ENCODE peak calls at places on chromosomes 5 and 9, in eight cellular contexts. One of them, this sample, is unnamed.

GRCh38 chr9:105842023-105842644 is 147.8 kb downstream of the TMEM38B start:
- DNase-seq in GM23248: peak; percentile 54
- DNase-seq in gastrocnemius medialis: no peak
- DNase-seq in effector memory CD4-positive, alpha-beta T cell: no peak
- DNase-seq in CD8-positive, alpha-beta T cell: no peak
- DNase-seq in CD8-positive, alpha-beta memory T cell: peak; percentile 23
- DNase-seq in iPS DF 6.9: no peak
- DNase-seq in thyroid gland: no peak
- DNase-seq in this sample: no peak

GRCh38 chr5:163861670-163862069 is 356.3 kb downstream of the MAT2B start:
- DNase-seq in GM23248: no peak
- DNase-seq in gastrocnemius medialis: no peak
- DNase-seq in effector memory CD4-positive, alpha-beta T cell: no peak
- DNase-seq in CD8-positive, alpha-beta T cell: no peak
- DNase-seq in CD8-positive, alpha-beta memory T cell: no peak
- DNase-seq in iPS DF 6.9: no peak
- DNase-seq in thyroid gland: no peak
- DNase-seq in this sample: no peak

GRCh38 chr5:143453722-143454121 is 50.2 kb upstream of the NR3C1 start:
- DNase-seq in GM23248: no peak
- DNase-seq in gastrocnemius medialis: no peak
- DNase-seq in effector memory CD4-positive, alpha-beta T cell: no peak
- DNase-seq in CD8-positive, alpha-beta T cell: no peak
- DNase-seq in CD8-positive, alpha-beta memory T cell: no peak
- DNase-seq in iPS DF 6.9: no peak
- DNase-seq in thyroid gland: no peak
- DNase-seq in this sample: no peak

GRCh38 chr9:19998153-19998552 is 209.3 kb upstream of the SLC24A2 start:
- DNase-seq in GM23248: peak; percentile 28
- DNase-seq in gastrocnemius medialis: no peak
- DNase-seq in effector memory CD4-positive, alpha-beta T cell: no peak
- DNase-seq in CD8-positive, alpha-beta T cell: no peak
- DNase-seq in CD8-positive, alpha-beta memory T cell: no peak
- DNase-seq in iPS DF 6.9: no peak
- DNase-seq in thyroid gland: no peak
- DNase-seq in this sample: no peak

GRCh38 chr9:35935755-35936509 is 22.0 kb downstream of the OR2S2 start:
- DNase-seq in GM23248: peak; percentile 66
- DNase-seq in gastrocnemius medialis: no peak
- DNase-seq in effector memory CD4-positive, alpha-beta T cell: no peak
- DNase-seq in CD8-positive, alpha-beta T cell: no peak
- DNase-seq in CD8-positive, alpha-beta memory T cell: no peak
- DNase-seq in iPS DF 6.9: no peak
- DNase-seq in thyroid gland: no peak
- DNase-seq in this sample: no peak

GRCh38 chr5:52374286-52374685 is 413.4 kb upstream of the ITGA1 start:
- DNase-seq in GM23248: no peak
- DNase-seq in gastrocnemius medialis: no peak
- DNase-seq in effector memory CD4-positive, alpha-beta T cell: no peak
- DNase-seq in CD8-positive, alpha-beta T cell: no peak
- DNase-seq in CD8-positive, alpha-beta memory T cell: no peak
- DNase-seq in iPS DF 6.9: no peak
- DNase-seq in thyroid gland: no peak
- DNase-seq in this sample: no peak

GRCh38 chr5:36459191-36460135 is 146.9 kb upstream of the SLC1A3 start:
- DNase-seq in GM23248: no peak
- DNase-seq in gastrocnemius medialis: no peak
- DNase-seq in effector memory CD4-positive, alpha-beta T cell: no peak
- DNase-seq in CD8-positive, alpha-beta T cell: no peak
- DNase-seq in CD8-positive, alpha-beta memory T cell: no peak
- DNase-seq in iPS DF 6.9: peak; percentile 39
- DNase-seq in thyroid gland: no peak
- DNase-seq in this sample: no peak

GRCh38 chr5:122306461-122306860 is 5.6 kb upstream of the SNCAIP start:
- DNase-seq in GM23248: no peak
- DNase-seq in gastrocnemius medialis: no peak
- DNase-seq in effector memory CD4-positive, alpha-beta T cell: no peak
- DNase-seq in CD8-positive, alpha-beta T cell: no peak
- DNase-seq in CD8-positive, alpha-beta memory T cell: no peak
- DNase-seq in iPS DF 6.9: no peak
- DNase-seq in thyroid gland: no peak
- DNase-seq in this sample: no peak

GRCh38 chr9:38686923-38687322 is 33.0 kb downstream of the FAM240B start:
- DNase-seq in GM23248: no peak
- DNase-seq in gastrocnemius medialis: no peak
- DNase-seq in effector memory CD4-positive, alpha-beta T cell: no peak
- DNase-seq in CD8-positive, alpha-beta T cell: no peak
- DNase-seq in CD8-positive, alpha-beta memory T cell: no peak
- DNase-seq in iPS DF 6.9: no peak
- DNase-seq in thyroid gland: peak; percentile 59
- DNase-seq in this sample: no peak

GRCh38 chr5:146001544-146002185 is 65.3 kb downstream of the SH3RF2 start:
- DNase-seq in GM23248: no peak
- DNase-seq in gastrocnemius medialis: no peak
- DNase-seq in effector memory CD4-positive, alpha-beta T cell: no peak
- DNase-seq in CD8-positive, alpha-beta T cell: no peak
- DNase-seq in CD8-positive, alpha-beta memory T cell: no peak
- DNase-seq in iPS DF 6.9: no peak
- DNase-seq in thyroid gland: no peak
- DNase-seq in this sample: no peak

GRCh38 chr5:79202076-79202475 is 33.9 kb upstream of the JMY start:
- DNase-seq in GM23248: peak; percentile 79
- DNase-seq in gastrocnemius medialis: no peak
- DNase-seq in effector memory CD4-positive, alpha-beta T cell: no peak
- DNase-seq in CD8-positive, alpha-beta T cell: no peak
- DNase-seq in CD8-positive, alpha-beta memory T cell: no peak
- DNase-seq in iPS DF 6.9: no peak
- DNase-seq in thyroid gland: no peak
- DNase-seq in this sample: no peak

GRCh38 chr5:178590141-178590923 is at the start of gene COL23A1:
- DNase-seq in GM23248: peak; percentile 65
- DNase-seq in gastrocnemius medialis: peak; percentile 53
- DNase-seq in effector memory CD4-positive, alpha-beta T cell: no peak
- DNase-seq in CD8-positive, alpha-beta T cell: peak; percentile 57
- DNase-seq in CD8-positive, alpha-beta memory T cell: peak; percentile 55
- DNase-seq in iPS DF 6.9: no peak
- DNase-seq in thyroid gland: peak; percentile 86
- DNase-seq in this sample: no peak

GRCh38 chr5:77785229-77785628 is 9.1 kb upstream of the TBCA start:
- DNase-seq in GM23248: no peak
- DNase-seq in gastrocnemius medialis: no peak
- DNase-seq in effector memory CD4-positive, alpha-beta T cell: no peak
- DNase-seq in CD8-positive, alpha-beta T cell: no peak
- DNase-seq in CD8-positive, alpha-beta memory T cell: no peak
- DNase-seq in iPS DF 6.9: no peak
- DNase-seq in thyroid gland: no peak
- DNase-seq in this sample: no peak

GRCh38 chr9:33817327-33818166 is 587 bp downstream of the UBE2R2 start:
- DNase-seq in GM23248: peak; percentile 89
- DNase-seq in gastrocnemius medialis: peak; percentile 61
- DNase-seq in effector memory CD4-positive, alpha-beta T cell: peak; percentile 42
- DNase-seq in CD8-positive, alpha-beta T cell: peak; percentile 62
- DNase-seq in CD8-positive, alpha-beta memory T cell: peak; percentile 58
- DNase-seq in iPS DF 6.9: peak; percentile 31
- DNase-seq in thyroid gland: peak; percentile 55
- DNase-seq in this sample: no peak

GRCh38 chr9:109251080-109251775 is 69.6 kb downstream of the EPB41L4B start:
- DNase-seq in GM23248: peak; percentile 61
- DNase-seq in gastrocnemius medialis: no peak
- DNase-seq in effector memory CD4-positive, alpha-beta T cell: no peak
- DNase-seq in CD8-positive, alpha-beta T cell: no peak
- DNase-seq in CD8-positive, alpha-beta memory T cell: no peak
- DNase-seq in iPS DF 6.9: no peak
- DNase-seq in thyroid gland: peak; percentile 76
- DNase-seq in this sample: no peak

GRCh38 chr5:14914603-14915277 is 43.2 kb upstream of the ANKH start:
- DNase-seq in GM23248: peak; percentile 92
- DNase-seq in gastrocnemius medialis: no peak
- DNase-seq in effector memory CD4-positive, alpha-beta T cell: no peak
- DNase-seq in CD8-positive, alpha-beta T cell: no peak
- DNase-seq in CD8-positive, alpha-beta memory T cell: no peak
- DNase-seq in iPS DF 6.9: no peak
- DNase-seq in thyroid gland: no peak
- DNase-seq in this sample: no peak

GRCh38 chr9:37574241-37574721 is 1.9 kb downstream of the FBXO10 start:
- DNase-seq in GM23248: peak; percentile 71
- DNase-seq in gastrocnemius medialis: no peak
- DNase-seq in effector memory CD4-positive, alpha-beta T cell: no peak
- DNase-seq in CD8-positive, alpha-beta T cell: no peak
- DNase-seq in CD8-positive, alpha-beta memory T cell: no peak
- DNase-seq in iPS DF 6.9: no peak
- DNase-seq in thyroid gland: no peak
- DNase-seq in this sample: no peak

GRCh38 chr9:16328349-16328748 is 542.1 kb downstream of the BNC2 start:
- DNase-seq in GM23248: no peak
- DNase-seq in gastrocnemius medialis: no peak
- DNase-seq in effector memory CD4-positive, alpha-beta T cell: no peak
- DNase-seq in CD8-positive, alpha-beta T cell: no peak
- DNase-seq in CD8-positive, alpha-beta memory T cell: no peak
- DNase-seq in iPS DF 6.9: no peak
- DNase-seq in thyroid gland: no peak
- DNase-seq in this sample: no peak

GRCh38 chr5:75395277-75395676 is 58.3 kb downstream of the HMGCR start:
- DNase-seq in GM23248: no peak
- DNase-seq in gastrocnemius medialis: no peak
- DNase-seq in effector memory CD4-positive, alpha-beta T cell: no peak
- DNase-seq in CD8-positive, alpha-beta T cell: no peak
- DNase-seq in CD8-positive, alpha-beta memory T cell: no peak
- DNase-seq in iPS DF 6.9: no peak
- DNase-seq in thyroid gland: no peak
- DNase-seq in this sample: no peak

GRCh38 chr9:116656535-116656934 is 30.6 kb upstream of the TRIM32 start:
- DNase-seq in GM23248: peak; percentile 43
- DNase-seq in gastrocnemius medialis: no peak
- DNase-seq in effector memory CD4-positive, alpha-beta T cell: no peak
- DNase-seq in CD8-positive, alpha-beta T cell: no peak
- DNase-seq in CD8-positive, alpha-beta memory T cell: no peak
- DNase-seq in iPS DF 6.9: no peak
- DNase-seq in thyroid gland: peak; percentile 31
- DNase-seq in this sample: no peak

GRCh38 chr9:29285818-29286217 is 1712.5 kb upstream of the C9orf72 start:
- DNase-seq in GM23248: no peak
- DNase-seq in gastrocnemius medialis: no peak
- DNase-seq in effector memory CD4-positive, alpha-beta T cell: no peak
- DNase-seq in CD8-positive, alpha-beta T cell: no peak
- DNase-seq in CD8-positive, alpha-beta memory T cell: no peak
- DNase-seq in iPS DF 6.9: peak; percentile 7
- DNase-seq in thyroid gland: no peak
- DNase-seq in this sample: no peak

GRCh38 chr9:134384811-134385479 is 58.7 kb downstream of the RXRA start:
- DNase-seq in GM23248: peak; percentile 53
- DNase-seq in gastrocnemius medialis: no peak
- DNase-seq in effector memory CD4-positive, alpha-beta T cell: no peak
- DNase-seq in CD8-positive, alpha-beta T cell: no peak
- DNase-seq in CD8-positive, alpha-beta memory T cell: no peak
- DNase-seq in iPS DF 6.9: no peak
- DNase-seq in thyroid gland: no peak
- DNase-seq in this sample: no peak

GRCh38 chr5:180817847-180818246 is 15.2 kb upstream of the MGAT1 start:
- DNase-seq in GM23248: no peak
- DNase-seq in gastrocnemius medialis: no peak
- DNase-seq in effector memory CD4-positive, alpha-beta T cell: no peak
- DNase-seq in CD8-positive, alpha-beta T cell: no peak
- DNase-seq in CD8-positive, alpha-beta memory T cell: no peak
- DNase-seq in iPS DF 6.9: no peak
- DNase-seq in thyroid gland: peak; percentile 83
- DNase-seq in this sample: no peak
- H3K4me3 ChIP-seq in GM23248: no peak overlapping the region
- H3K4me3 ChIP-seq in gastrocnemius medialis: no peak overlapping the region
- H3K4me3 ChIP-seq in effector memory CD4-positive, alpha-beta T cell: no peak overlapping the region
- H3K4me3 ChIP-seq in CD8-positive, alpha-beta T cell: no peak overlapping the region
- H3K4me3 ChIP-seq in CD8-positive, alpha-beta memory T cell: no peak overlapping the region
- H3K4me3 ChIP-seq in iPS DF 6.9: no peak overlapping the region
- H3K4me3 ChIP-seq in thyroid gland: no peak overlapping the region
- H3K4me3 ChIP-seq in this sample: no peak overlapping the region

DNA sequence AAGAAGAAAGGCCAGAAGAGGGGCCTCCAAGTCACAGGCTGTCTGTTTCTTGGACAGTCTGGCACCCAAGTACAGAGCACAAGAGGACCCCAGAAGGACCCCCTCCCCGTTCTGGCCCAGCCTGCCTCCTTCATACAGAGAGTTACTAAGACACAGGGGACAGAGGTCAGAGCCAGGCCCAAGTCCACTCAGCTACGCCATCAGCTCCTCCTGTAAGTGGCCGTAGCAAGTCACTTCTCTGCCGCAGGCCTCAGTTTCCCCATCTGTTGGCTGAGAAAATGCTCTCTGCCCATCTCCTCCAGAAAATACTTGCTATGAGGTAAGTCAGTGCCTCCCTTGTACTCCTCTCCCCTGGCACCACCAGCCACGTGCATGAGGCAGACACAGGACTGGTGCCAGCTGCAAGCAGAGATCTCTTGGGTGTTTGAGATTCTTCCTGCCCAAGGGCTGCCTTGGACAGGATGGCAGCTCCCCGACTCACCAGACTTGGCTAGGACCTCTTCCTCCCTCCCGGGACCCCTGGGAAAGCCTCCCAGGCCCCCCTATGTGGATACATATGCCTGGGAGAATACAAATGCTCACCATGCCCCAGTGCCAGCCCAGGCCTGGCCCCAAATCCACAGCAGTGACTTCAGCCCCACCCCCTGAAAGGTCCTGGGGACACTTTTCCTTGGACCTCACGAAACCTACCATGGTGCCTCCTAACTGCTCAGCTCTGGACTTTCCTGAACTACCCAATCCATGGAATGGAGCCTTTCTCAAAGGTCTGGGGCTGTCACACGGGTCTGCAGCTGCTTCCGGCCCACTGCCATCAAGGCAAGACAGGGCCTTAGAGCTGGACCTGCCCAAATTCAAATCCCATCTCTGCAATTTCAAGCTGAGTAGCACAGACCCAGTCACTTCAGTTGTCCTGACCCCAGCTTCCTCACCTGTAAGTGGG is 5.1 kb downstream of the EEIG1 start:
- DNase-seq in GM23248: peak; percentile 57
- DNase-seq in gastrocnemius medialis: peak; percentile 21
- DNase-seq in effector memory CD4-positive, alpha-beta T cell: no peak
- DNase-seq in CD8-positive, alpha-beta T cell: no peak
- DNase-seq in CD8-positive, alpha-beta memory T cell: no peak
- DNase-seq in iPS DF 6.9: no peak
- DNase-seq in thyroid gland: no peak
- DNase-seq in this sample: no peak
- H3K4me1 ChIP-seq in GM23248: peaks cover 45% of the 10 kb centered on the region
- H3K4me1 ChIP-seq in gastrocnemius medialis: peaks cover 93% of the 10 kb centered on the region
- H3K4me1 ChIP-seq in effector memory CD4-positive, alpha-beta T cell: peaks cover 74% of the 10 kb centered on the region
- H3K4me1 ChIP-seq in CD8-positive, alpha-beta T cell: peaks cover 54% of the 10 kb centered on the region
- H3K4me1 ChIP-seq in CD8-positive, alpha-beta memory T cell: peaks cover 65% of the 10 kb centered on the region
- H3K4me1 ChIP-seq in iPS DF 6.9: peaks cover 22% of the 10 kb centered on the region
- H3K4me1 ChIP-seq in thyroid gland: peaks cover 90% of the 10 kb centered on the region
- H3K4me1 ChIP-seq in this sample: peaks cover 91% of the 10 kb centered on the region

GRCh38 chr9:107270580-107270979 is 12.5 kb upstream of the RAD23B start:
- DNase-seq in GM23248: no peak
- DNase-seq in gastrocnemius medialis: no peak
- DNase-seq in effector memory CD4-positive, alpha-beta T cell: no peak
- DNase-seq in CD8-positive, alpha-beta T cell: no peak
- DNase-seq in CD8-positive, alpha-beta memory T cell: no peak
- DNase-seq in iPS DF 6.9: no peak
- DNase-seq in thyroid gland: no peak
- DNase-seq in this sample: no peak
- H3K27ac ChIP-seq in GM23248: no peak overlapping the region
- H3K27ac ChIP-seq in gastrocnemius medialis: no peak overlapping the region
- H3K27ac ChIP-seq in effector memory CD4-positive, alpha-beta T cell: no peak overlapping the region
- H3K27ac ChIP-seq in CD8-positive, alpha-beta T cell: no peak overlapping the region
- H3K27ac ChIP-seq in CD8-positive, alpha-beta memory T cell: no peak overlapping the region
- H3K27ac ChIP-seq in iPS DF 6.9: no peak overlapping the region
- H3K27ac ChIP-seq in thyroid gland: no peak overlapping the region
- H3K27ac ChIP-seq in this sample: no peak overlapping the region

GRCh38 chr5:61277781-61278180 is 54.3 kb upstream of the ZSWIM6 start:
- DNase-seq in GM23248: no peak
- DNase-seq in gastrocnemius medialis: no peak
- DNase-seq in effector memory CD4-positive, alpha-beta T cell: no peak
- DNase-seq in CD8-positive, alpha-beta T cell: no peak
- DNase-seq in CD8-positive, alpha-beta memory T cell: no peak
- DNase-seq in iPS DF 6.9: no peak
- DNase-seq in thyroid gland: no peak
- DNase-seq in this sample: no peak
- H3K4me3 ChIP-seq in GM23248: peak overlapping the region; percentile 60
- H3K4me3 ChIP-seq in gastrocnemius medialis: no peak overlapping the region
- H3K4me3 ChIP-seq in effector memory CD4-positive, alpha-beta T cell: no peak overlapping the region
- H3K4me3 ChIP-seq in CD8-positive, alpha-beta T cell: no peak overlapping the region
- H3K4me3 ChIP-seq in CD8-positive, alpha-beta memory T cell: no peak overlapping the region
- H3K4me3 ChIP-seq in iPS DF 6.9: no peak overlapping the region
- H3K4me3 ChIP-seq in thyroid gland: no peak overlapping the region
- H3K4me3 ChIP-seq in this sample: no peak overlapping the region

This sample was measured in thoracic aorta.